ENCODE peak calls at places on chromosomes 4 and X, in eight cellular contexts. W is stimulated activated CD4-positive, alpha-beta T cell treated with anti-CD3 and anti-CD28 coated beads, Interleukin-15, amount 100 ng/mL, for 24 hours; S is NCI-H524; B is brain microvascular endothelial cell; L is activated T-cell treated with anti-CD3 and anti-CD28 coated beads, Interleukin-2, amount 50 U/mL, for 72 hours; O is heart right ventricle; T is foreskin melanocyte; N is CD4-positive, alpha-beta memory T cell. Q is an unnamed sample.

GRCh38 chr4:41442818-41443217 is 95.1 kb upstream of the LIMCH1 start:
- DNase-seq in W (no peak), S (no peak), B (no peak), L (no peak), O (no peak), T (no peak), N (no peak), Q (no peak)

GRCh38 chr4:822361-823092 is 3.4 kb downstream of the CPLX1 start:
- DNase-seq in W (no peak), S (no peak), B (no peak), L (no peak), O (no peak), T (no peak), N (no peak), Q (no peak)

GRCh38 chr4:24876431-24876830 is 36.4 kb downstream of the CCDC149 start:
- DNase-seq in W (no peak), S (no peak), B (no peak), L (no peak), O (no peak), T (no peak), N (no peak), Q (no peak)

GRCh38 chrX:21004835-21005234 is 369.4 kb upstream of the CNKSR2 start:
- DNase-seq in W (no peak), S (no peak), B (no peak), L (no peak), O (no peak), T (no peak), N (no peak), Q (peak)

GRCh38 chrX:129755779-129756650 is 17.2 kb downstream of the XPNPEP2 start:
- DNase-seq in W (peak), S (no peak), B (no peak), L (no peak), O (no peak), T (no peak), N (no peak), Q (no peak)

GRCh38 chr4:186570193-186570996 is 15.0 kb upstream of the MTNR1A start:
- DNase-seq in W (no peak), S (no peak), B (peak), L (no peak), O (no peak), T (no peak), N (no peak), Q (peak)

GRCh38 chr4:5024673-5025072 is 5.4 kb upstream of the CYTL1 start:
- DNase-seq in W (no peak), S (no peak), B (no peak), L (no peak), O (no peak), T (no peak), N (no peak), Q (no peak)

GRCh38 chr4:121995790-121996537 is 44.1 kb upstream of the TRPC3 start:
- DNase-seq in W (no peak), S (no peak), B (no peak), L (no peak), O (no peak), T (no peak), N (no peak), Q (no peak)

Q was measured in kidney tubule cell.